ENCODE peak calls at places on chromosomes 3 and 15, in nine cellular contexts. U is A549, B is suprapubic skin, O is heart left ventricle, C is tibial nerve, E is uterus, F is breast epithelium, H is spleen, I is prostate gland. J is an unnamed sample. For H3K4me1, the result is how much of the 10 kb centered on the place peaks cover.

GRCh38 chr3:172329070-172329469 is 119.2 kb downstream of the GHSR start:
- DNase-seq in I (no peak), H (no peak), C (no peak), F (no peak), U (no peak), O (no peak), B (no peak), E (no peak), J (no peak)

GRCh38 chr15:64894395-64895056 is 17.2 kb upstream of the ANKDD1A start:
- DNase-seq in F (no peak), O (peak), E (no peak), C (no peak), I (peak), U (no peak), B (peak), H (peak), J (peak)

GRCh38 chr3:71599416-71599815 is 15.9 kb upstream of the FOXP1 start:
- DNase-seq in I (no peak), H (no peak), B (no peak), F (no peak), C (no peak), U (no peak), E (no peak), O (no peak), J (no peak)

GRCh38 chr15:75727851-75728715 is 15.4 kb upstream of the CSPG4 start:
- DNase-seq in B (no peak), O (peak), E (peak), U (peak), I (peak), H (peak), C (peak), F (peak), J (no peak)

GRCh38 chr15:96472647-96473046 is 142.1 kb downstream of the NR2F2 start:
- DNase-seq in I (no peak), C (no peak), H (no peak), U (no peak), O (no peak), F (no peak), E (no peak), B (no peak), J (no peak)

GRCh38 chr15:65926899-65927298 is 57.6 kb downstream of the RAB11A start:
- DNase-seq in F (no peak), U (no peak), O (no peak), H (no peak), E (no peak), B (no peak), I (no peak), C (no peak), J (no peak)

GRCh38 chr3:194487289-194488006 is 646 bp upstream of the ATP13A3 start:
- DNase-seq in F (no peak), I (peak), E (peak), C (no peak), B (peak), H (peak), O (peak), U (no peak), J (peak)

GRCh38 chr15:90681480-90681879 is 35.7 kb upstream of the BLM start:
- DNase-seq in E (peak), I (no peak), H (no peak), U (no peak), C (peak), F (no peak), O (no peak), B (no peak), J (no peak)

GRCh38 chr3:66181764-66182163 is 39.0 kb upstream of the SLC25A26 start:
- DNase-seq in F (no peak), B (no peak), C (no peak), O (no peak), I (no peak), H (no peak), E (no peak), U (no peak), J (no peak)

GRCh38 chr3:119782435-119782834 is 534 bp downstream of the NR1I2 start:
- DNase-seq in E (no peak), B (no peak), U (no peak), O (no peak), F (no peak), H (no peak), I (no peak), C (no peak), J (no peak)

GRCh38 chr3:141432904-141433303 is 53.9 kb upstream of the RASA2 start:
- DNase-seq in F (no peak), I (no peak), B (no peak), H (no peak), C (no peak), E (no peak), O (no peak), U (no peak), J (no peak)

GRCh38 chr3:81716870-81717509 is 44.5 kb downstream of the GBE1 start:
- DNase-seq in U (peak), E (no peak), O (no peak), F (no peak), B (no peak), H (no peak), C (no peak), I (no peak), J (no peak)

GRCh38 chr3:165669967-165670366 is 167.3 kb downstream of the BCHE start:
- DNase-seq in I (no peak), U (no peak), O (no peak), E (no peak), H (no peak), F (no peak), B (no peak), C (no peak), J (no peak)

GRCh38 chr15:78681306-78682012 is 40.4 kb upstream of the CHRNB4 start:
- DNase-seq in I (no peak), U (no peak), C (no peak), H (peak), B (no peak), O (no peak), E (no peak), F (no peak), J (no peak)

GRCh38 chr3:114154321-114154821 is 24.5 kb downstream of the DRD3 start:
- DNase-seq in I (no peak), U (no peak), O (no peak), H (no peak), C (no peak), F (no peak), B (no peak), E (no peak), J (no peak)

GRCh38 chr15:85403745-85404144 is 23.3 kb downstream of the AKAP13 start:
- DNase-seq in B (no peak), O (no peak), U (no peak), E (no peak), H (no peak), I (no peak), F (no peak), C (no peak), J (no peak)

GRCh38 chr15:49645277-49645676 is 24.4 kb downstream of the DTWD1 start:
- DNase-seq in F (no peak), C (no peak), H (no peak), E (no peak), U (no peak), I (no peak), O (no peak), B (no peak), J (no peak)

GRCh38 chr15:80828796-80829195 is 49.6 kb downstream of the CEMIP start:
- DNase-seq in B (no peak), I (no peak), H (no peak), U (no peak), C (no peak), E (no peak), F (no peak), O (no peak), J (no peak)

GRCh38 chr3:134471521-134472193 is 14.1 kb downstream of the ANAPC13 start:
- DNase-seq in E (no peak), C (no peak), O (no peak), H (no peak), U (peak), I (no peak), B (no peak), F (no peak), J (no peak)

GRCh38 chr3:97658670-97659285 is 105.8 kb upstream of the ARL6 start:
- DNase-seq in C (no peak), H (no peak), F (no peak), I (no peak), B (no peak), E (no peak), O (no peak), U (peak), J (no peak)

GRCh38 chr15:38440353-38441129 is 13.4 kb upstream of the FAM98B start:
- DNase-seq in C (no peak), O (no peak), B (peak), E (no peak), U (peak), F (no peak), H (peak), I (peak), J (peak)

GRCh38 chr3:168714609-168715240 is 619.0 kb upstream of the GOLIM4 start:
- DNase-seq in H (no peak), C (no peak), B (no peak), I (no peak), F (no peak), E (no peak), O (no peak), U (no peak), J (no peak)

GRCh38 chr3:150605998-150606641 is 3.0 kb downstream of the SELENOT start:
- DNase-seq in I (no peak), U (no peak), F (no peak), C (no peak), B (no peak), H (peak), E (no peak), O (no peak), J (no peak)

GRCh38 chr3:87298111-87298718 is 21.8 kb upstream of the POU1F1 start:
- DNase-seq in I (no peak), H (no peak), E (no peak), B (no peak), F (no peak), U (peak), O (no peak), C (no peak), J (no peak)

GRCh38 chr3:66904816-66905543 is 93.1 kb upstream of the KBTBD8 start:
- DNase-seq in U (no peak), O (no peak), C (no peak), F (no peak), I (no peak), E (no peak), H (no peak), B (no peak), J (no peak)

GRCh38 chr3:123883656-123884257 is 375 bp downstream of the MYLK start:
- DNase-seq in U (peak), F (no peak), H (no peak), I (no peak), O (peak), C (no peak), E (peak), B (no peak), J (peak)

GRCh38 chr15:40982855-40983254 is 29.6 kb downstream of the CHAC1 start:
- DNase-seq in F (no peak), B (no peak), I (no peak), U (no peak), O (no peak), H (peak), E (no peak), C (no peak), J (no peak)

GRCh38 chr15:87293016-87293415 is 963.5 kb downstream of the NTRK3 start:
- DNase-seq in I (no peak), C (no peak), B (no peak), O (no peak), F (no peak), H (no peak), U (no peak), E (no peak), J (no peak)

GRCh38 chr3:134754768-134755559 is 40.1 kb upstream of the EPHB1 start:
- DNase-seq in O (peak), F (no peak), I (peak), E (no peak), H (no peak), U (peak), C (no peak), B (no peak), J (peak)

GRCh38 chr3:8962226-8962861 is 928 bp downstream of the RAD18 start:
- DNase-seq in I (no peak), U (no peak), O (no peak), B (no peak), F (no peak), H (no peak), E (no peak), C (no peak), J (no peak)

GRCh38 chr15:68642491-68642845 is 63.7 kb downstream of the CORO2B start:
- DNase-seq in B (peak), E (no peak), C (no peak), I (no peak), F (peak), O (no peak), H (peak), U (no peak), J (no peak)

GRCh38 chr15:39502048-39502447 is 78.8 kb upstream of the THBS1 start:
- DNase-seq in B (no peak), E (no peak), F (no peak), H (no peak), O (no peak), U (no peak), I (no peak), C (no peak), J (no peak)

GRCh38 chr15:70775160-70775559 is 11.8 kb upstream of the UACA start:
- DNase-seq in I (no peak), O (no peak), B (no peak), C (no peak), H (no peak), E (no peak), F (no peak), U (peak), J (no peak)

GRCh38 chr3:107620534-107620933 is 97.8 kb downstream of the BBX start:
- DNase-seq in O (no peak), I (no peak), E (no peak), U (no peak), F (no peak), C (no peak), B (no peak), H (no peak), J (no peak)

GRCh38 chr3:95302044-95302443 is 1239.2 kb downstream of the NSUN3 start:
- DNase-seq in O (no peak), E (no peak), U (peak), B (no peak), H (no peak), I (no peak), F (no peak), C (no peak), J (no peak)

GRCh38 chr3:46124216-46125143 is 83.6 kb downstream of the CCR1 start:
- DNase-seq in E (peak), F (no peak), C (no peak), O (no peak), U (no peak), B (no peak), H (no peak), I (no peak), J (no peak)

GRCh38 chr3:24480497-24480896 is 14.2 kb downstream of the THRB start:
- DNase-seq in B (no peak), I (no peak), C (no peak), H (no peak), F (no peak), E (no peak), U (no peak), O (no peak), J (no peak)

GRCh38 chr3:24482306-24482705 is 12.3 kb downstream of the THRB start:
- DNase-seq in O (no peak), C (no peak), I (no peak), H (no peak), E (no peak), F (no peak), B (no peak), U (no peak), J (no peak)

GRCh38 chr3:24481193-24481592 is 13.5 kb downstream of the THRB start:
- DNase-seq in F (no peak), I (no peak), O (no peak), B (no peak), U (no peak), H (no peak), C (no peak), E (no peak), J (no peak)

GRCh38 chr3:24477090-24477656 is 17.5 kb downstream of the THRB start:
- DNase-seq in C (no peak), H (no peak), E (no peak), F (no peak), O (no peak), B (no peak), U (no peak), I (no peak), J (no peak)

GRCh38 chr3:24479816-24480215 is 14.8 kb downstream of the THRB start:
- DNase-seq in U (no peak), I (no peak), B (no peak), C (no peak), F (no peak), E (no peak), O (no peak), H (no peak), J (no peak)
- H3K4me1 ChIP-seq in U (under half), I (under half), B (under half), C (under half), F (under half), E (under half), O (under half), H (under half), J (under half)

GRCh38 chr3:138863776-138864113 is 29.0 kb upstream of the PIK3CB start:
- DNase-seq in H (peak), F (no peak), C (no peak), B (no peak), U (no peak), I (no peak), O (no peak), E (no peak), J (no peak)
- TF ChIP-seq POLR2A in H (no peak), F (no peak), C (no peak), B (no peak), U (no peak), I (no peak), O (no peak), E (no peak), J (no peak)

GRCh38 chr3:40452876-40453730 is 4.0 kb upstream of the RPL14 start:
- DNase-seq in F (peak), H (peak), C (peak), E (peak), I (peak), U (peak), O (peak), B (peak), J (peak)

GRCh38 chr3:40455328-40455727 is 1.8 kb upstream of the RPL14 start:
- DNase-seq in O (no peak), C (no peak), I (no peak), H (no peak), B (no peak), F (no peak), U (no peak), E (no peak), J (no peak)

GRCh38 chr3:40452057-40452456 is 5.1 kb upstream of the RPL14 start:
- DNase-seq in E (no peak), I (no peak), O (no peak), F (no peak), U (no peak), C (no peak), H (no peak), B (no peak), J (no peak)

GRCh38 chr3:40452562-40452875 is 4.6 kb upstream of the RPL14 start:
- DNase-seq in U (no peak), B (no peak), C (no peak), H (no peak), E (no peak), I (no peak), F (no peak), O (no peak), J (no peak)

GRCh38 chr3:40453933-40454332 is 3.2 kb upstream of the RPL14 start:
- DNase-seq in F (no peak), B (no peak), H (no peak), E (no peak), C (no peak), I (no peak), O (no peak), U (no peak), J (no peak)
- H3K4me1 ChIP-seq in F (under half), B (under half), H (under half), E (under half), C (under half), I (under half), O (under half), U (under half), J (under half)

DNA sequence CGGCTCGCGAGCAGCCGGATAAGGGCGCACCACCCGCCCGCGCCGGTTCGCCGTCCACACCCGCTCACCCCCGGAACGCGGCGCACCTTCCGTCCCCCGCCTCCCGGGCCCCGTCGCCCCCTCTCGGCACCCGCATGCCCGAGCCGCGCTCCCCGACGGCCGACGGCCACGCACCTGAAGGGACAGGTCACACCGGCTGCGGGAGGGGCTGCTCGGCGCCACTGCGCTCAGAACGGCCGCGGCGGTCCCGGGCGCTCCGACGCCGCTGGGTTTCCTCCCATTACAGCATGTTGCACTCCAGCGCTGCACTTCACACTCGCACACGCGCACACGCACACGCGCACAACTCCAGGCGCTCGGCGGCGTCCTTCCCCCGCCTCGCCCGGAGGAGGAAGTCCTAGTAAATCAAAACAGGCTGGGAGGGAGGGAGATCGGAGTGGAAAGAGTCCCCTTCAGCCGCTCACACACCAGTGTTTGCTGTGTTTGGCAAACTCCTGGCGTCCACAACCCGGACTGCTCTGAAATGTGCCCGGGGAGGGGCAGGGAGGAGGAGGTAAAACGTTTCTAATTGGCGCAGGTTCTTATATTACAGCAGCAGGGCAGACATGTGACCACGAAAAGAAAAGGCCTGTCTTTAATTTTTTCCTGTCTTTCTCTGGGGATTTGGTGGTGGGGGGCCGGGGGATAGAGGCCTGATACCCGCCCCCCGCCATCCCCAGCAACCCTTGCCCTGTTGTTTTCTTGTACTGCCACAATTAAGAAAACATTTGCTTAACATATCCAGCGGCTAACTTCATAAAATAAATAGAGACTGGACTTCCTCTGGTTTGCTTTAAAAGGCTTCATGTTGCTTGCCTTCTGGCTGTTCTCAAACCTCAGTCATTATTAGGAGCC is 76.8 kb upstream of the VGLL4 start:
- DNase-seq in I (peak), O (peak), F (peak), E (peak), B (peak), C (peak), U (peak), H (peak), J (peak)
- TF ChIP-seq POLR2A in I (peak), O (no peak), F (no peak), E (peak), B (peak), C (peak), U (peak), H (no peak), J (peak)

J was measured in upper lobe of left lung.